ENCODE peak calls at places on chromosomes 5 and 9, in seven cellular contexts. F, D, Q, G, U, S and T are unnamed samples.

GRCh38 chr9:77827104-77827784 is 179.1 kb upstream of the GNA14 start:
- DNase-seq in F (no peak), D (no peak), Q (no peak), G (no peak), U (no peak), S (no peak), T (no peak)

GRCh38 chr5:172828911-172829431 is 5.1 kb upstream of the ERGIC1 start:
- DNase-seq in F (no peak), D (no peak), Q (peak), G (no peak), U (no peak), S (no peak), T (no peak)

GRCh38 chr5:160479926-160480325 is 58.3 kb downstream of the PTTG1 start:
- DNase-seq in F (no peak), D (no peak), Q (peak), G (no peak), U (peak), S (no peak), T (peak)

GRCh38 chr9:96856363-96857286 is 2.3 kb upstream of the ZNF782 start:
- DNase-seq in F (peak), D (peak), Q (peak), G (peak), U (peak), S (peak), T (peak)

GRCh38 chr9:123174887-123175518 is 93.4 kb downstream of the STRBP start:
- DNase-seq in F (no peak), D (no peak), Q (no peak), G (no peak), U (no peak), S (no peak), T (no peak)

GRCh38 chr5:145554399-145554798 is 280.7 kb downstream of the PRELID2 start:
- DNase-seq in F (no peak), D (no peak), Q (peak), G (peak), U (peak), S (no peak), T (peak)

GRCh38 chr9:124776952-124777645 is at the start of gene OLFML2A:
- DNase-seq in F (no peak), D (peak), Q (no peak), G (no peak), U (peak), S (peak), T (peak)

GRCh38 chr5:157842787-157843186 is 16.2 kb downstream of the CLINT1 start:
- DNase-seq in F (no peak), D (no peak), Q (no peak), G (no peak), U (no peak), S (no peak), T (no peak)

GRCh38 chr5:108876451-108876850 is 128.8 kb downstream of the FER start:
- DNase-seq in F (no peak), D (no peak), Q (no peak), G (no peak), U (no peak), S (no peak), T (no peak)

GRCh38 chr5:115816226-115817042 is at the start of gene CDO1:
- DNase-seq in F (peak), D (peak), Q (peak), G (no peak), U (peak), S (peak), T (peak)

GRCh38 chr5:134460551-134460950 is 48.9 kb upstream of the CDKN2AIPNL start:
- DNase-seq in F (no peak), D (no peak), Q (no peak), G (no peak), U (no peak), S (no peak), T (no peak)

GRCh38 chr5:144281784-144282183 is 111.1 kb downstream of the KCTD16 start:
- DNase-seq in F (no peak), D (no peak), Q (no peak), G (no peak), U (peak), S (no peak), T (no peak)

GRCh38 chr9:137167752-137168574 is 1.9 kb downstream of the LRRC26 start:
- DNase-seq in F (no peak), D (peak), Q (no peak), G (no peak), U (no peak), S (no peak), T (no peak)

GRCh38 chr5:113273949-113274348 is 160.8 kb downstream of the TSSK1B start:
- DNase-seq in F (no peak), D (no peak), Q (no peak), G (no peak), U (no peak), S (no peak), T (no peak)

GRCh38 chr9:130694205-130694604 is 625 bp downstream of the EXOSC2 start:
- DNase-seq in F (no peak), D (no peak), Q (no peak), G (no peak), U (peak), S (no peak), T (no peak)

GRCh38 chr5:23631283-23632045 is 124.1 kb downstream of the PRDM9 start:
- DNase-seq in F (no peak), D (no peak), Q (peak), G (peak), U (no peak), S (no peak), T (peak)

GRCh38 chr9:137241490-137242328 is 622 bp downstream of the TUBB4B start:
- DNase-seq in F (peak), D (no peak), Q (peak), G (peak), U (peak), S (peak), T (peak)

GRCh38 chr5:73311291-73312110 is 137.1 kb downstream of the FOXD1 start:
- DNase-seq in F (peak), D (no peak), Q (peak), G (peak), U (peak), S (no peak), T (peak)

GRCh38 chr9:94780516-94780950 is 54.0 kb downstream of the AOPEP start:
- DNase-seq in F (peak), D (no peak), Q (peak), G (no peak), U (no peak), S (no peak), T (peak)

GRCh38 chr9:95296761-95297160 is 20.7 kb downstream of the FANCC start:
- DNase-seq in F (no peak), D (no peak), Q (no peak), G (no peak), U (no peak), S (no peak), T (no peak)

GRCh38 chr9:114691046-114691955 is 9.3 kb upstream of the TEX48 start:
- DNase-seq in F (no peak), D (no peak), Q (peak), G (peak), U (peak), S (peak), T (peak)

GRCh38 chr9:38000332-38000731 is 68.7 kb downstream of the SHB start:
- DNase-seq in F (no peak), D (no peak), Q (no peak), G (no peak), U (no peak), S (no peak), T (no peak)

GRCh38 chr9:20186231-20186630 is 397.4 kb upstream of the SLC24A2 start:
- DNase-seq in F (no peak), D (no peak), Q (no peak), G (no peak), U (no peak), S (no peak), T (no peak)

GRCh38 chr9:112860466-112860865 is 30.2 kb downstream of the SLC46A2 start:
- DNase-seq in F (no peak), D (no peak), Q (no peak), G (no peak), U (no peak), S (no peak), T (no peak)

GRCh38 chr9:108244676-108245075 is 611.1 kb downstream of the ACTL7B start:
- DNase-seq in F (no peak), D (no peak), Q (no peak), G (no peak), U (no peak), S (no peak), T (no peak)

GRCh38 chr5:176609724-176610429 is at the start of gene GPRIN1:
- DNase-seq in F (peak), D (peak), Q (peak), G (peak), U (peak), S (peak), T (peak)

GRCh38 chr5:16596541-16596940 is 20.3 kb downstream of the RETREG1 start:
- DNase-seq in F (no peak), D (no peak), Q (peak), G (no peak), U (peak), S (no peak), T (peak)

GRCh38 chr9:109717342-109717741 is 62.7 kb upstream of the PALM2AKAP2 start:
- DNase-seq in F (no peak), D (no peak), Q (peak), G (peak), U (no peak), S (no peak), T (no peak)

GRCh38 chr5:14105717-14106435 is 37.3 kb upstream of the TRIO start:
- DNase-seq in F (no peak), D (no peak), Q (peak), G (peak), U (peak), S (no peak), T (peak)

GRCh38 chr9:27205198-27205597 is 91.8 kb downstream of the EQTN start:
- DNase-seq in F (no peak), D (no peak), Q (no peak), G (no peak), U (no peak), S (no peak), T (no peak)

GRCh38 chr5:142871880-142872200 is 101.7 kb downstream of the ARHGAP26 start:
- DNase-seq in F (no peak), D (no peak), Q (no peak), G (no peak), U (peak), S (no peak), T (no peak)

GRCh38 chr5:14296533-14297331 is 153.6 kb downstream of the TRIO start:
- DNase-seq in F (no peak), D (no peak), Q (peak), G (no peak), U (no peak), S (no peak), T (no peak)

GRCh38 chr5:31626156-31626555 is 12.8 kb upstream of the PDZD2 start:
- DNase-seq in F (no peak), D (no peak), Q (no peak), G (no peak), U (no peak), S (no peak), T (no peak)

GRCh38 chr5:112109331-112109993 is 309.6 kb downstream of the EPB41L4A start:
- DNase-seq in F (no peak), D (no peak), Q (peak), G (peak), U (peak), S (no peak), T (peak)

GRCh38 chr5:151810907-151811306 is 39.2 kb downstream of the G3BP1 start:
- DNase-seq in F (no peak), D (no peak), Q (no peak), G (no peak), U (no peak), S (no peak), T (no peak)

GRCh38 chr5:44911501-44911900 is 102.8 kb downstream of the MRPS30 start:
- DNase-seq in F (no peak), D (no peak), Q (no peak), G (no peak), U (no peak), S (no peak), T (no peak)